ENCODE peak calls at places on chromosomes 11 and 22, in six cellular contexts. A, M, Q, G, E and B are unnamed samples.

GRCh38 chr22:24772493-24773220 is 1.9 kb downstream of the PIWIL3 start:
- DNase-seq in Q (peak; percentile 54), M (peak; percentile 75), G (peak; percentile 27), E (peak; percentile 22), A (peak; percentile 20), B (no peak)

GRCh38 chr11:113181094-113181493 is 133.3 kb upstream of the TTC12 start:
- DNase-seq in A (no peak), E (no peak), G (no peak), Q (no peak), M (no peak), B (no peak)

GRCh38 chr11:24496728-24497396 is at the start of gene LUZP2:
- DNase-seq in Q (peak; percentile 51), M (peak; percentile 45), E (peak; percentile 78), G (peak; percentile 36), A (peak; percentile 1), B (no peak)

GRCh38 chr11:47917643-47918369 is 62.6 kb upstream of the PTPRJ start:
- DNase-seq in Q (peak; percentile 98), M (no peak), G (peak; percentile 100), E (peak; percentile 84), A (peak; percentile 95), B (peak; percentile 69)

GRCh38 chr22:50086526-50086925 is 1.3 kb upstream of the MLC1 start:
- DNase-seq in G (peak; percentile 62), Q (peak; percentile 74), E (no peak), A (peak; percentile 71), M (no peak), B (no peak)

GRCh38 chr11:29019960-29020683 is 911.9 kb downstream of the METTL15 start:
- DNase-seq in M (peak; percentile 5), E (no peak), G (peak; percentile 79), Q (peak; percentile 66), A (peak; percentile 14), B (no peak)

GRCh38 chr11:65430406-65431217 is 8.0 kb downstream of the NEAT1 start:
- DNase-seq in Q (peak; percentile 69), G (peak; percentile 65), A (peak; percentile 75), E (no peak), M (no peak), B (peak; percentile 68)

GRCh38 chr22:46251816-46252380 is 1.8 kb upstream of the CDPF1 start:
- DNase-seq in Q (no peak), M (no peak), G (no peak), A (no peak), E (no peak), B (no peak)

GRCh38 chr11:95592455-95592854 is 197.1 kb downstream of the FAM76B start:
- DNase-seq in M (no peak), A (no peak), E (peak; percentile 9), Q (peak; percentile 23), G (peak; percentile 29), B (no peak)

GRCh38 chr11:47394322-47395224 is 13.8 kb upstream of the SLC39A13 start:
- DNase-seq in E (no peak), A (no peak), M (no peak), Q (peak; percentile 20), G (peak; percentile 92), B (peak; percentile 88)

GRCh38 chr22:41401781-41402648 is 20.3 kb downstream of the TEF start:
- DNase-seq in M (no peak), Q (peak; percentile 79), A (peak; percentile 93), G (peak; percentile 40), E (peak; percentile 81), B (no peak)

GRCh38 chr22:41411021-41411851 is 29.5 kb downstream of the TEF start:
- DNase-seq in E (no peak), A (no peak), G (no peak), M (no peak), Q (no peak), B (no peak)

GRCh38 chr11:32088117-32088941 is 2.5 kb upstream of the RCN1 start:
- DNase-seq in G (peak; percentile 90), Q (peak; percentile 91), E (peak; percentile 67), M (no peak), A (peak; percentile 89), B (peak; percentile 75)

GRCh38 chr22:39183991-39184585 is 31.6 kb upstream of the CBX7 start:
- DNase-seq in E (no peak), M (no peak), Q (peak; percentile 63), A (peak; percentile 93), G (peak; percentile 84), B (no peak)

GRCh38 chr11:111448420-111448819 is 63.8 kb downstream of the BTG4 start:
- DNase-seq in M (no peak), A (no peak), E (no peak), Q (no peak), G (no peak), B (no peak)

GRCh38 chr11:14424096-14424495 is 65.1 kb upstream of the RRAS2 start:
- DNase-seq in M (no peak), Q (peak; percentile 80), E (no peak), G (peak; percentile 84), A (peak; percentile 59), B (no peak)

GRCh38 chr11:81080476-81080875 is 1639.6 kb upstream of the TENM4 start:
- DNase-seq in G (peak; percentile 3), A (no peak), Q (no peak), M (no peak), E (no peak), B (no peak)

GRCh38 chr11:40338062-40338461 is 1121.4 kb downstream of the LRRC4C start:
- DNase-seq in G (no peak), A (no peak), E (no peak), Q (no peak), M (no peak), B (no peak)

GRCh38 chr22:35306350-35306967 is 6.8 kb downstream of the TOM1 start:
- DNase-seq in A (no peak), M (no peak), G (peak; percentile 29), Q (no peak), E (no peak), B (peak; percentile 36)

GRCh38 chr11:1570896-1571759 is 943 bp downstream of the DUSP8 start:
- DNase-seq in G (no peak), A (no peak), M (no peak), E (no peak), Q (no peak), B (no peak)

GRCh38 chr11:75500742-75501141 is 25.0 kb downstream of the GDPD5 start:
- DNase-seq in G (no peak), A (no peak), Q (no peak), M (no peak), E (no peak), B (no peak)

GRCh38 chr11:31236052-31236652 is 133.4 kb downstream of the DCDC1 start:
- DNase-seq in G (peak; percentile 10), M (no peak), Q (no peak), A (no peak), E (peak; percentile 69), B (no peak)

GRCh38 chr11:64385953-64386704 is 27.2 kb downstream of the RPS6KA4 start:
- DNase-seq in M (no peak), G (peak; percentile 21), E (no peak), A (peak; percentile 52), Q (peak; percentile 35), B (no peak)

GRCh38 chr11:44729718-44730117 is 3.0 kb downstream of the TSPAN18 start:
- DNase-seq in G (no peak), E (no peak), A (no peak), Q (no peak), M (no peak), B (no peak)

GRCh38 chr22:48343461-48343860 is 1484.2 kb downstream of the BRD1 start:
- DNase-seq in E (no peak), A (no peak), M (no peak), Q (no peak), G (no peak), B (no peak)

GRCh38 chr11:7871056-7871455 is 60.0 kb downstream of the OR10A6 start:
- DNase-seq in Q (peak; percentile 54), M (no peak), G (peak; percentile 53), E (no peak), A (no peak), B (no peak)

GRCh38 chr22:45524157-45524556 is 21.5 kb downstream of the FBLN1 start:
- DNase-seq in A (no peak), Q (no peak), E (no peak), G (no peak), M (no peak), B (no peak)

GRCh38 chr11:69704508-69705245 is 855 bp upstream of the FGF19 start:
- DNase-seq in E (peak; percentile 62), M (no peak), Q (no peak), A (no peak), G (peak; percentile 25), B (no peak)

GRCh38 chr11:113664069-113664980 is 41.8 kb downstream of the TMPRSS5 start:
- DNase-seq in E (peak; percentile 45), M (no peak), A (peak; percentile 59), G (peak; percentile 83), Q (peak; percentile 58), B (no peak)

GRCh38 chr22:49964136-49964492 is 3.5 kb downstream of the PIM3 start:
- DNase-seq in G (no peak), M (no peak), Q (no peak), E (no peak), A (no peak), B (no peak)

GRCh38 chr22:19776433-19777031 is 16.0 kb downstream of the TBX1 start:
- DNase-seq in M (no peak), A (peak; percentile 52), E (no peak), G (no peak), Q (peak; percentile 19), B (no peak)

GRCh38 chr11:34075178-34075820 is 23.8 kb downstream of the CAPRIN1 start:
- DNase-seq in G (peak; percentile 73), A (peak; percentile 63), E (no peak), M (no peak), Q (peak; percentile 77), B (no peak)

GRCh38 chr11:63933459-63933858 is 5.3 kb upstream of the NAA40 start:
- DNase-seq in A (peak; percentile 59), M (no peak), E (no peak), G (no peak), Q (no peak), B (no peak)

GRCh38 chr22:50544078-50544745 is 1.5 kb upstream of the KLHDC7B start:
- DNase-seq in Q (peak; percentile 49), M (no peak), G (peak; percentile 62), E (peak; percentile 75), A (peak; percentile 55), B (peak; percentile 83)

GRCh38 chr22:43412808-43413785 is 1.3 kb downstream of the MPPED1 start:
- DNase-seq in Q (no peak), G (no peak), E (no peak), M (no peak), A (no peak), B (no peak)

GRCh38 chr11:127052420-127052819 is 51.9 kb upstream of the KIRREL3 start:
- DNase-seq in M (no peak), A (no peak), E (no peak), G (no peak), Q (no peak), B (no peak)